ENCODE peak calls at places on chromosome 11, in seven cellular contexts. E is fibroblast of lung, Y is hepatocyte, K is neuronal stem cell, C is right cardiac atrium, H is ascending aorta, T is heart left ventricle. Q is an unnamed sample. For H3K4me1, the result is how much of the 10 kb centered on the place peaks cover.

GRCh38 chr11:1842149-1843097 is 3.6 kb downstream of the TNNI2 start:
- DNase-seq in E (no peak), Y (no peak), K (no peak), C (peak), H (no peak), T (peak), Q (peak)

GRCh38 chr11:75673977-75674582 is 5.2 kb upstream of the MAP6 start:
- DNase-seq in E (peak), Y (no peak), K (no peak), C (no peak), H (no peak), T (no peak), Q (no peak)

GRCh38 chr11:32333335-32333991 is 101.9 kb downstream of the WT1 start:
- DNase-seq in E (peak), Y (peak), K (peak), C (peak), H (peak), T (peak), Q (peak)

GRCh38 chr11:121132211-121132976 is 31.4 kb downstream of the TECTA start:
- DNase-seq in E (no peak), Y (no peak), K (no peak), C (no peak), H (no peak), T (no peak), Q (no peak)

GRCh38 chr11:45816614-45817013 is 11.7 kb downstream of the SLC35C1 start:
- DNase-seq in E (no peak), Y (no peak), K (no peak), C (no peak), H (no peak), T (no peak), Q (no peak)

GRCh38 chr11:27473017-27473406 is 422 bp upstream of the LGR4 start:
- DNase-seq in E (no peak), Y (peak), K (no peak), C (no peak), H (no peak), T (no peak), Q (no peak)

GRCh38 chr11:75066061-75066460 is 30.6 kb downstream of the OR2AT4 start:
- DNase-seq in E (peak), Y (no peak), K (no peak), C (no peak), H (no peak), T (no peak), Q (no peak)

GRCh38 chr11:130180896-130181294 is 21.3 kb downstream of the ST14 start:
- DNase-seq in E (no peak), Y (no peak), K (no peak), C (no peak), H (no peak), T (no peak), Q (no peak)

GRCh38 chr11:28491431-28491830 is 383.2 kb downstream of the METTL15 start:
- DNase-seq in E (peak), Y (no peak), K (no peak), C (no peak), H (no peak), T (no peak), Q (no peak)

GRCh38 chr11:59716051-59716450 is 2.4 kb upstream of the OR10V1 start:
- DNase-seq in E (no peak), Y (no peak), K (no peak), C (no peak), H (no peak), T (no peak), Q (no peak)

GRCh38 chr11:92211576-92212167 is 12.9 kb upstream of the FAT3 start:
- DNase-seq in E (peak), Y (peak), K (peak), C (peak), H (peak), T (no peak), Q (peak)

GRCh38 chr11:125918140-125918840 is 14.0 kb downstream of the DDX25 start:
- DNase-seq in E (no peak), Y (no peak), K (no peak), C (no peak), H (no peak), T (no peak), Q (no peak)

GRCh38 chr11:101721270-101721669 is 137.5 kb upstream of the TRPC6 start:
- DNase-seq in E (peak), Y (no peak), K (no peak), C (no peak), H (no peak), T (no peak), Q (no peak)

GRCh38 chr11:108253176-108253575 is 30.3 kb downstream of the ATM start:
- DNase-seq in E (no peak), Y (peak), K (no peak), C (no peak), H (no peak), T (no peak), Q (no peak)

GRCh38 chr11:57637626-57638004 is 12.1 kb downstream of the YPEL4 start:
- DNase-seq in E (no peak), Y (peak), K (no peak), C (no peak), H (no peak), T (no peak), Q (no peak)

GRCh38 chr11:47271328-47271727 is 1.4 kb downstream of the MADD start:
- DNase-seq in E (no peak), Y (no peak), K (no peak), C (no peak), H (no peak), T (no peak), Q (no peak)

GRCh38 chr11:128906185-128907065 is 15.3 kb downstream of the KCNJ5 start:
- DNase-seq in E (no peak), Y (no peak), K (no peak), C (no peak), H (no peak), T (no peak), Q (no peak)

GRCh38 chr11:35087648-35088047 is 51.3 kb upstream of the CD44 start:
- DNase-seq in E (peak), Y (no peak), K (no peak), C (peak), H (no peak), T (no peak), Q (peak)

GRCh38 chr11:122682464-122682863 is 26.9 kb downstream of the UBASH3B start:
- DNase-seq in E (no peak), Y (no peak), K (no peak), C (no peak), H (no peak), T (no peak), Q (no peak)

GRCh38 chr11:45102810-45103621 is 43.4 kb upstream of the PRDM11 start:
- DNase-seq in E (peak), Y (peak), K (peak), C (peak), H (peak), T (peak), Q (peak)

GRCh38 chr11:1049431-1049891 is 12.9 kb upstream of the MUC6 start:
- DNase-seq in E (no peak), Y (no peak), K (no peak), C (peak), H (no peak), T (peak), Q (peak)

GRCh38 chr11:126336646-126337045 is 18.8 kb upstream of the ST3GAL4 start:
- DNase-seq in E (no peak), Y (no peak), K (no peak), C (no peak), H (no peak), T (no peak), Q (no peak)

GRCh38 chr11:68542617-68543016 is 82.1 kb downstream of the PPP6R3 start:
- DNase-seq in E (peak), Y (peak), K (no peak), C (no peak), H (no peak), T (no peak), Q (no peak)

GRCh38 chr11:104830080-104830479 is 68.2 kb downstream of the CASP12 start:
- DNase-seq in E (peak), Y (no peak), K (no peak), C (no peak), H (no peak), T (no peak), Q (no peak)

GRCh38 chr11:130163346-130164220 is 4.0 kb downstream of the ST14 start:
- DNase-seq in E (no peak), Y (no peak), K (no peak), C (no peak), H (no peak), T (no peak), Q (peak)

GRCh38 chr11:102981324-102981910 is 25.9 kb upstream of the MMP13 start:
- DNase-seq in E (peak), Y (no peak), K (no peak), C (no peak), H (no peak), T (no peak), Q (no peak)

GRCh38 chr11:132158091-132158490 is 787.7 kb downstream of the NTM start:
- DNase-seq in E (peak), Y (peak), K (no peak), C (no peak), H (no peak), T (no peak), Q (peak)

GRCh38 chr11:131278472-131278871 is 91.9 kb upstream of the NTM start:
- DNase-seq in E (no peak), Y (no peak), K (no peak), C (no peak), H (no peak), T (no peak), Q (no peak)

GRCh38 chr11:104731890-104732289 is 166.4 kb downstream of the CASP12 start:
- DNase-seq in E (no peak), Y (no peak), K (no peak), C (no peak), H (no peak), T (no peak), Q (no peak)

GRCh38 chr11:77159219-77159936 is 31.3 kb downstream of the MYO7A start:
- DNase-seq in E (no peak), Y (no peak), K (no peak), C (no peak), H (no peak), T (peak), Q (no peak)

GRCh38 chr11:59918987-59919589 is 19.1 kb upstream of the OOSP1 start:
- DNase-seq in E (no peak), Y (peak), K (peak), C (no peak), H (no peak), T (no peak), Q (peak)

GRCh38 chr11:130582176-130582575 is 133.7 kb downstream of the ADAMTS15 start:
- DNase-seq in E (no peak), Y (no peak), K (no peak), C (no peak), H (no peak), T (no peak), Q (no peak)

GRCh38 chr11:11036185-11037161 is 178.6 kb upstream of the ZBED5 start:
- DNase-seq in E (peak), Y (peak), K (peak), C (no peak), H (no peak), T (no peak), Q (peak)

GRCh38 chr11:78313181-78313788 is 104.3 kb downstream of the GAB2 start:
- DNase-seq in E (peak), Y (peak), K (no peak), C (no peak), H (peak), T (no peak), Q (peak)

GRCh38 chr11:96390403-96390830 is 604 bp downstream of the JRKL start:
- DNase-seq in E (peak), Y (no peak), K (no peak), C (no peak), H (no peak), T (no peak), Q (peak)

GRCh38 chr11:27402450-27402849 is 39.4 kb upstream of the CCDC34 start:
- DNase-seq in E (no peak), Y (no peak), K (no peak), C (no peak), H (no peak), T (no peak), Q (no peak)

GRCh38 chr11:45165806-45166603 is 19.6 kb downstream of the PRDM11 start:
- DNase-seq in E (no peak), Y (no peak), K (no peak), C (no peak), H (no peak), T (peak), Q (no peak)

DNA sequence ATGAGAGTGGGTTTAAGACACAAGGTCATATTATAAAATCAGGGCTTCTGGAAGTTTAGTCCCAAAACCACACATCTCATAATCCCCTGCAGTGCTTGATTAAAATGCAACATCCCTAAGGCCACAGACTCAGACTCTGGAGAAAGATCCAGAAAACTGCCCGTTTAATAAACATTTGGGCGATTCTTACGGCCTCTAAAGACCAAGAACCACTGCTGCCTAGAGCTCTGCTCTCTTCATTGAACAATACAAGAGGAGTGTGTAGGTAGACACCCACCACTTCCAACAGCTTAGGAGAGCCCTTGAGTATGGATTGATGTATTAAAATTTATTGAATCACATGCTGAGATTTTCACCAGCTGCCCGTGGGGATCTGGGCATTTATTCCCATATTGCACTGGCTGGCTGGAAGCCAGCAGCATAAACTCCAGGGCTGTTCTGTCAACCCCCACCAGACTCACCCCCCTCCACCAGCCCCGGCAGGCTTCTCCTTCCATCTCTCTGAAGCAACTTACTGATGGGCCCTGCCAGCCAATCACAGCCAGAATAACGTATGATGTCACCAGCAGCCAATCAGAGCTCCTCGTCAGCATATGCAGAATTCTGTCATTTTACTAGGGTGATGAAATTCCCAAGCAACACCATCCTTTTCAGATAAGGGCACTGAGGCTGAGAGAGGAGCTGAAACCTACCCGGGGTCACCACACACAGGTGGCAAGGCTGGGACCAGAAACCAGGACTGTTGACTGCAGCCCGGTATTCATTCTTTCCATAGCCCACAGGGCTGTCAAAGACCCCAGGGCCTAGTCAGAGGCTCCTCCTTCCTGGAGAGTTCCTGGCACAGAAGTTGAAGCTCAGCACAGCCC is 749 bp upstream of the BEST1 start:
- DNase-seq in E (peak), Y (peak), K (no peak), C (peak), H (peak), T (peak), Q (peak)
- H3K4me1 ChIP-seq in E (under half), Y (under half), K (under half), C (under half), H (under half), T (under half), Q (under half)

GRCh38 chr11:33387996-33388395 is 130.8 kb downstream of the HIPK3 start:
- DNase-seq in E (no peak), Y (no peak), K (no peak), C (no peak), H (no peak), T (no peak), Q (no peak)
- H3K4me1 ChIP-seq in E (under half), Y (under half), K (under half), C (under half), H (under half), T (under half), Q (under half)

GRCh38 chr11:65493367-65494176 is 5.3 kb upstream of the MALAT1 start:
- DNase-seq in E (peak), Y (peak), K (no peak), C (peak), H (peak), T (no peak), Q (peak)
- H3K4me1 ChIP-seq in E (half or more), Y (half or more), K (half or more), C (under half), H (half or more), T (half or more), Q (half or more)

GRCh38 chr11:86698634-86699033 is 26.2 kb upstream of the ME3 start:
- DNase-seq in E (no peak), Y (no peak), K (no peak), C (no peak), H (no peak), T (no peak), Q (no peak)

GRCh38 chr11:86696451-86696850 is 24.0 kb upstream of the ME3 start:
- DNase-seq in E (no peak), Y (no peak), K (no peak), C (no peak), H (no peak), T (no peak), Q (no peak)

GRCh38 chr11:86693501-86693900 is 21.1 kb upstream of the ME3 start:
- DNase-seq in E (no peak), Y (no peak), K (no peak), C (no peak), H (no peak), T (no peak), Q (no peak)

GRCh38 chr11:86695391-86695790 is 23.0 kb upstream of the ME3 start:
- DNase-seq in E (no peak), Y (no peak), K (no peak), C (no peak), H (no peak), T (no peak), Q (no peak)

GRCh38 chr11:86696004-86696403 is 23.6 kb upstream of the ME3 start:
- DNase-seq in E (peak), Y (peak), K (no peak), C (no peak), H (no peak), T (no peak), Q (no peak)
- H3K4me1 ChIP-seq in E (under half), Y (under half), K (under half), C (under half), H (under half), T (under half), Q (under half)

DNA sequence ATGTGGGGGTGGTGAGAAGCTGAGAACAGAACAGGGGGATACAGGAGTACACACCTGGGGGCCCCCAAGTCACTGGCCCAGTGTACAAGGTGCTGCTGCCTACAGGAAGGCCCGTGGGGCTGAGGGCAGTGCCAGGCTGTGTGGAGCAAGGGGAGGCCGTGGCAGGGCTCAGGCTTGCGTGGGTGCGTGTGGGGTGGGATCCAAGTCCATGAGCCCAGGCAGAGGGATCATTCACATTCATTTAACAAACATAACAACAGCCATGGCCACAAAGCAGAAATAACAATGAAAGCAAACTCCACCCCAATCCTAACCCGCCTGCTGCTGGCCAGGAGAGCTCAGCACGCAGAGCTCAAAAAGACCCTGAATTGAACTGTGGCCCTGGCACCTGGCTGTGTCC is 17.1 kb upstream of the SCGB1A1 start:
- DNase-seq in E (no peak), Y (no peak), K (no peak), C (no peak), H (no peak), T (no peak), Q (no peak)
- H3K4me1 ChIP-seq in E (under half), Y (under half), K (under half), C (under half), H (half or more), T (under half), Q (under half)

GRCh38 chr11:113373981-113374560 is 13.5 kb upstream of the ANKK1 start:
- DNase-seq in E (no peak), Y (no peak), K (no peak), C (no peak), H (no peak), T (no peak), Q (no peak)

GRCh38 chr11:113373306-113373705 is 14.3 kb upstream of the ANKK1 start:
- DNase-seq in E (peak), Y (no peak), K (no peak), C (no peak), H (no peak), T (no peak), Q (no peak)

GRCh38 chr11:113377606-113378005 is 10.0 kb upstream of the ANKK1 start:
- DNase-seq in E (no peak), Y (no peak), K (no peak), C (no peak), H (no peak), T (no peak), Q (no peak)

GRCh38 chr11:113376156-113376555 is 11.4 kb upstream of the ANKK1 start:
- DNase-seq in E (peak), Y (no peak), K (no peak), C (no peak), H (no peak), T (no peak), Q (no peak)

GRCh38 chr11:113375402-113375801 is 12.2 kb upstream of the ANKK1 start:
- DNase-seq in E (no peak), Y (no peak), K (no peak), C (no peak), H (no peak), T (no peak), Q (no peak)
- H3K4me1 ChIP-seq in E (under half), Y (under half), K (under half), C (under half), H (under half), T (under half), Q (under half)

Q was measured in body of pancreas.